ENCODE peak calls at places on chromosomes 4 and X, in four cellular contexts. N, X, I and Z are unnamed samples.

GRCh38 chrX:133868250-133868649 is 117.1 kb downstream of the GPC3 start:
- DNase-seq in X (no peak), I (no peak), N (no peak), Z (no peak)

GRCh38 chr4:67236793-67237192 is 308.5 kb downstream of the CENPC start:
- DNase-seq in I (no peak), X (no peak), N (no peak), Z (no peak)

GRCh38 chrX:42392846-42393245 is 385.1 kb downstream of the PPP1R2C start:
- DNase-seq in I (no peak), X (no peak), N (no peak), Z (no peak)

GRCh38 chrX:48937065-48937907 is 18.5 kb upstream of the PIM2 start:
- DNase-seq in X (peak), N (peak), I (peak), Z (no peak)

GRCh38 chr4:139773560-139774318 is 108.1 kb downstream of the MGST2 start:
- DNase-seq in N (no peak), X (no peak), I (no peak), Z (no peak)

GRCh38 chrX:18672008-18672407 is at the start of gene RS1:
- DNase-seq in N (no peak), X (no peak), I (no peak), Z (no peak)

GRCh38 chr4:118033148-118034060 is 882 bp upstream of the NDST3 start:
- DNase-seq in I (no peak), X (peak), N (no peak), Z (peak)

GRCh38 chr4:37758226-37758625 is 68.3 kb upstream of the PGM2 start:
- DNase-seq in N (no peak), X (peak), I (no peak), Z (peak)

GRCh38 chr4:78569291-78569821 is 17.8 kb downstream of the ANXA3 start:
- DNase-seq in X (peak), N (no peak), I (no peak), Z (peak)

GRCh38 chrX:19670854-19671620 is 155.7 kb upstream of the MAP3K15 start:
- DNase-seq in X (peak), N (no peak), I (no peak), Z (peak)

GRCh38 chr4:20028694-20029093 is 223.0 kb upstream of the SLIT2 start:
- DNase-seq in X (peak), I (no peak), N (no peak), Z (peak)

GRCh38 chr4:129526812-129527211 is 430.9 kb downstream of the C4orf33 start:
- DNase-seq in I (no peak), N (no peak), X (no peak), Z (no peak)

GRCh38 chrX:119505945-119506344 is 37.7 kb downstream of the SLC25A5 start:
- DNase-seq in X (no peak), I (no peak), N (no peak), Z (no peak)

GRCh38 chrX:18353931-18354368 is 538 bp downstream of the SCML2 start:
- DNase-seq in N (no peak), X (peak), I (no peak), Z (no peak)

GRCh38 chrX:45710081-45710801 is 509.6 kb upstream of the DIPK2B start:
- DNase-seq in I (no peak), N (peak), X (peak), Z (peak)

GRCh38 chr4:183876268-183876934 is 28.7 kb upstream of the STOX2 start:
- DNase-seq in I (no peak), X (peak), N (no peak), Z (peak)

GRCh38 chr4:7811536-7812190 is 128.0 kb downstream of the AFAP1 start:
- DNase-seq in X (peak), I (no peak), N (no peak), Z (peak)

GRCh38 chr4:81602853-81603252 is 131.1 kb upstream of the RASGEF1B start:
- DNase-seq in N (no peak), X (no peak), I (no peak), Z (no peak)

GRCh38 chr4:1987721-1988326 is 20.9 kb downstream of the NELFA start:
- DNase-seq in X (no peak), N (no peak), I (no peak), Z (no peak)

GRCh38 chr4:61590881-61591280 is 390.8 kb downstream of the ADGRL3 start:
- DNase-seq in X (no peak), I (no peak), N (no peak), Z (no peak)

GRCh38 chrX:113389846-113390245 is 549.2 kb upstream of the AMOT start:
- DNase-seq in N (no peak), X (no peak), I (no peak), Z (no peak)

GRCh38 chr4:48739560-48740019 is 40.5 kb downstream of the FRYL start:
- DNase-seq in I (no peak), X (no peak), N (no peak), Z (no peak)

GRCh38 chrX:17032351-17032750 is 85.9 kb downstream of the REPS2 start:
- DNase-seq in N (no peak), X (peak), I (no peak), Z (peak)

GRCh38 chrX:153685751-153686676 is 1.7 kb upstream of the SLC6A8 start:
- DNase-seq in I (no peak), X (no peak), N (no peak), Z (no peak)

GRCh38 chr4:72006576-72006975 is 25.2 kb upstream of the NPFFR2 start:
- DNase-seq in I (no peak), N (no peak), X (peak), Z (no peak)